ENCODE peak calls at places on chromosomes 5 and 9, in seven cellular contexts. N is Kasumi-1; M is retina; Z is HCT116; I is activated naive CD8-positive, alpha-beta T cell treated with anti-CD3 and anti-CD28 coated beads, Interleukin-2, amount 10 ng/mL, durations not matched to agents 7 days and 5 days; C is mesendoderm; R is omental fat pad. L is an unnamed sample.

GRCh38 chr5:157721159-157721558 is 10.1 kb upstream of the THG1L start:
- DNase-seq in M (no peak), N (no peak), C (no peak), I (no peak), Z (no peak), R (no peak), L (no peak)

GRCh38 chr5:115557667-115558387 is 13.3 kb upstream of the FEM1C start:
- DNase-seq in R (no peak), Z (no peak), I (no peak), N (peak; percentile 25), C (no peak), M (no peak), L (no peak)

GRCh38 chr5:142576804-142577203 is 109.1 kb downstream of the FGF1 start:
- DNase-seq in R (no peak), C (no peak), Z (no peak), N (no peak), M (no peak), I (no peak), L (no peak)

GRCh38 chr5:54323462-54323861 is 13.1 kb upstream of the ARL15 start:
- DNase-seq in M (no peak), Z (no peak), N (no peak), I (no peak), C (no peak), R (no peak), L (no peak)

GRCh38 chr9:89021154-89021803 is 30.0 kb downstream of the S1PR3 start:
- DNase-seq in M (no peak), N (peak; percentile 3), R (no peak), Z (peak; percentile 19), C (no peak), I (no peak), L (peak; percentile 65)

GRCh38 chr5:40962207-40962955 is 53.1 kb downstream of the C7 start:
- DNase-seq in N (no peak), M (no peak), I (no peak), C (no peak), Z (no peak), R (no peak), L (no peak)

GRCh38 chr5:132385321-132386105 is 16.0 kb downstream of the SLC22A5 start:
- DNase-seq in R (no peak), Z (no peak), N (peak; percentile 76), I (peak; percentile 49), M (peak; percentile 68), C (peak; percentile 47), L (peak; percentile 88)

GRCh38 chr5:172403191-172403794 is 51.0 kb downstream of the SH3PXD2B start:
- DNase-seq in M (peak; percentile 70), N (no peak), I (no peak), C (no peak), R (no peak), Z (no peak), L (no peak)

GRCh38 chr9:123401879-123402513 is 46.0 kb downstream of the CRB2 start:
- DNase-seq in R (no peak), Z (peak; percentile 23), M (peak; percentile 87), C (peak; percentile 60), N (peak; percentile 73), I (no peak), L (no peak)

GRCh38 chr9:103872811-103873210 is 221.3 kb upstream of the SMC2 start:
- DNase-seq in N (no peak), Z (no peak), C (no peak), I (no peak), R (no peak), M (no peak), L (no peak)

GRCh38 chr9:113154936-113155335 is 4.1 kb downstream of the SLC31A2 start:
- DNase-seq in I (no peak), C (no peak), M (no peak), N (peak; percentile 68), Z (no peak), R (no peak), L (no peak)

GRCh38 chr5:136203303-136203922 is 10.5 kb upstream of the SMIM32 start:
- DNase-seq in C (no peak), M (no peak), Z (no peak), N (no peak), I (no peak), R (no peak), L (peak; percentile 45)

GRCh38 chr5:92758552-92758951 is 822.5 kb downstream of the NR2F1-AS1 start:
- DNase-seq in N (no peak), C (no peak), M (no peak), R (no peak), I (no peak), Z (no peak), L (no peak)

L was measured in lower leg skin.